ENCODE peak calls at places on chromosomes 3 and 15, in nine cellular contexts. One of them, this sample, is unnamed. For H3K4me1 and H3K27me3, the result is how much of the 10 kb centered on the place peaks cover.

GRCh38 chr15:31487811-31488436 is 161.3 kb downstream of the KLF13 start:
- DNase-seq in ovary: no peak
- DNase-seq in tibial nerve: no peak
- DNase-seq in SJSA1: no peak
- DNase-seq in heart right ventricle: no peak
- DNase-seq in IMR-90: peak
- DNase-seq in PC-9: no peak
- DNase-seq in right atrium auricular region: peak
- DNase-seq in cardiac muscle cell: peak
- DNase-seq in this sample: no peak

GRCh38 chr3:141646760-141647561 is 91.1 kb upstream of the RNF7 start:
- DNase-seq in IMR-90: peak
- DNase-seq in PC-9: peak
- DNase-seq in SJSA1: peak
- DNase-seq in right atrium auricular region: no peak
- DNase-seq in tibial nerve: peak
- DNase-seq in heart right ventricle: peak
- DNase-seq in cardiac muscle cell: peak
- DNase-seq in ovary: peak
- DNase-seq in this sample: peak

GRCh38 chr15:76286231-76286879 is 24.9 kb downstream of the ETFA start:
- DNase-seq in ovary: no peak
- DNase-seq in tibial nerve: no peak
- DNase-seq in cardiac muscle cell: no peak
- DNase-seq in PC-9: no peak
- DNase-seq in heart right ventricle: no peak
- DNase-seq in SJSA1: no peak
- DNase-seq in right atrium auricular region: no peak
- DNase-seq in IMR-90: peak
- DNase-seq in this sample: no peak

GRCh38 chr15:50181206-50181982 is 602 bp upstream of the SLC27A2 start:
- DNase-seq in right atrium auricular region: no peak
- DNase-seq in heart right ventricle: no peak
- DNase-seq in PC-9: no peak
- DNase-seq in ovary: no peak
- DNase-seq in IMR-90: no peak
- DNase-seq in SJSA1: no peak
- DNase-seq in cardiac muscle cell: no peak
- DNase-seq in tibial nerve: no peak
- DNase-seq in this sample: no peak

GRCh38 chr15:41899854-41900442 is 6.1 kb upstream of the SPTBN5 start:
- DNase-seq in tibial nerve: no peak
- DNase-seq in ovary: no peak
- DNase-seq in right atrium auricular region: no peak
- DNase-seq in SJSA1: no peak
- DNase-seq in heart right ventricle: no peak
- DNase-seq in IMR-90: no peak
- DNase-seq in cardiac muscle cell: no peak
- DNase-seq in PC-9: no peak
- DNase-seq in this sample: no peak

GRCh38 chr3:112445839-112446238 is 53.4 kb downstream of the BTLA start:
- DNase-seq in heart right ventricle: no peak
- DNase-seq in tibial nerve: no peak
- DNase-seq in right atrium auricular region: no peak
- DNase-seq in ovary: no peak
- DNase-seq in SJSA1: no peak
- DNase-seq in cardiac muscle cell: peak
- DNase-seq in PC-9: no peak
- DNase-seq in IMR-90: no peak
- DNase-seq in this sample: no peak

GRCh38 chr3:139654637-139655365 is 23.0 kb downstream of the NMNAT3 start:
- DNase-seq in SJSA1: no peak
- DNase-seq in tibial nerve: no peak
- DNase-seq in cardiac muscle cell: no peak
- DNase-seq in PC-9: no peak
- DNase-seq in ovary: no peak
- DNase-seq in right atrium auricular region: no peak
- DNase-seq in IMR-90: no peak
- DNase-seq in heart right ventricle: no peak
- DNase-seq in this sample: no peak

GRCh38 chr15:59825926-59826325 is 136.8 kb upstream of the BNIP2 start:
- DNase-seq in cardiac muscle cell: no peak
- DNase-seq in PC-9: peak
- DNase-seq in right atrium auricular region: no peak
- DNase-seq in SJSA1: peak
- DNase-seq in IMR-90: no peak
- DNase-seq in ovary: no peak
- DNase-seq in heart right ventricle: no peak
- DNase-seq in tibial nerve: no peak
- DNase-seq in this sample: no peak

GRCh38 chr3:128468285-128468790 is 1.6 kb upstream of the DNAJB8 start:
- DNase-seq in ovary: no peak
- DNase-seq in PC-9: no peak
- DNase-seq in IMR-90: no peak
- DNase-seq in right atrium auricular region: no peak
- DNase-seq in tibial nerve: no peak
- DNase-seq in heart right ventricle: no peak
- DNase-seq in SJSA1: no peak
- DNase-seq in cardiac muscle cell: no peak
- DNase-seq in this sample: no peak

GRCh38 chr3:23169551-23169950 is 33.6 kb upstream of the UBE2E2 start:
- DNase-seq in tibial nerve: no peak
- DNase-seq in right atrium auricular region: no peak
- DNase-seq in SJSA1: no peak
- DNase-seq in ovary: no peak
- DNase-seq in PC-9: no peak
- DNase-seq in heart right ventricle: no peak
- DNase-seq in cardiac muscle cell: no peak
- DNase-seq in IMR-90: no peak
- DNase-seq in this sample: no peak

GRCh38 chr15:59165726-59166125 is 40.9 kb upstream of the LDHAL6B start:
- DNase-seq in right atrium auricular region: no peak
- DNase-seq in heart right ventricle: no peak
- DNase-seq in ovary: no peak
- DNase-seq in PC-9: no peak
- DNase-seq in IMR-90: no peak
- DNase-seq in SJSA1: no peak
- DNase-seq in tibial nerve: no peak
- DNase-seq in cardiac muscle cell: peak
- DNase-seq in this sample: no peak

GRCh38 chr3:152315623-152316022 is 46.9 kb downstream of the MBNL1 start:
- DNase-seq in ovary: no peak
- DNase-seq in right atrium auricular region: no peak
- DNase-seq in SJSA1: no peak
- DNase-seq in heart right ventricle: no peak
- DNase-seq in tibial nerve: no peak
- DNase-seq in IMR-90: no peak
- DNase-seq in PC-9: no peak
- DNase-seq in cardiac muscle cell: peak
- DNase-seq in this sample: no peak
- H3K4me1 ChIP-seq in ovary: under half
- H3K4me1 ChIP-seq in right atrium auricular region: under half
- H3K4me1 ChIP-seq in SJSA1: under half
- H3K4me1 ChIP-seq in heart right ventricle: half or more
- H3K4me1 ChIP-seq in tibial nerve: under half
- H3K4me1 ChIP-seq in IMR-90: under half
- H3K4me1 ChIP-seq in PC-9: under half
- H3K4me1 ChIP-seq in cardiac muscle cell: under half
- H3K4me1 ChIP-seq in this sample: under half

GRCh38 chr3:46580675-46581074 is 14.6 kb upstream of the LRRC2 start:
- DNase-seq in cardiac muscle cell: no peak
- DNase-seq in tibial nerve: no peak
- DNase-seq in SJSA1: no peak
- DNase-seq in IMR-90: no peak
- DNase-seq in right atrium auricular region: peak
- DNase-seq in ovary: no peak
- DNase-seq in PC-9: no peak
- DNase-seq in heart right ventricle: no peak
- DNase-seq in this sample: no peak
- H3K27me3 ChIP-seq in cardiac muscle cell: under half
- H3K27me3 ChIP-seq in tibial nerve: under half
- H3K27me3 ChIP-seq in SJSA1: under half
- H3K27me3 ChIP-seq in IMR-90: under half
- H3K27me3 ChIP-seq in right atrium auricular region: under half
- H3K27me3 ChIP-seq in ovary: under half
- H3K27me3 ChIP-seq in PC-9: under half
- H3K27me3 ChIP-seq in heart right ventricle: under half
- H3K27me3 ChIP-seq in this sample: under half

DNA sequence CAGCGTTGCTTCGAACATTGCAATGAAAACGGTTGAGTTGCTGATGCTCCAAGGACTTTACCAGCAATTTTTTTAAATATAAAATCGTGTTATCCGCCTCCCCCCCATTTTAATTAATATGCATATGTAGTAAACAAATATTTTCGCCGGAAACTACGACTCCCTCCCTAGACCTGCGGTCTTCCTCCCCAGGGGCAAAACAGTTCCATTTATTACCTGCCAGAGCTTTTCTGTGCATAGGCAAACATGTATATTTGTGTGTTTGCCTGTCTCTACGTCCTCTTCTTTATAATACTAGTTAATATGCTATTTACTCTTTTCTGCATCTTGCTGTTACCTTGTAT is 593 bp upstream of the RSL24D1 start:
- DNase-seq in cardiac muscle cell: no peak
- DNase-seq in tibial nerve: no peak
- DNase-seq in ovary: no peak
- DNase-seq in heart right ventricle: no peak
- DNase-seq in SJSA1: no peak
- DNase-seq in PC-9: no peak
- DNase-seq in right atrium auricular region: no peak
- DNase-seq in IMR-90: no peak
- DNase-seq in this sample: no peak
- H3K4me1 ChIP-seq in cardiac muscle cell: under half
- H3K4me1 ChIP-seq in tibial nerve: under half
- H3K4me1 ChIP-seq in ovary: under half
- H3K4me1 ChIP-seq in heart right ventricle: under half
- H3K4me1 ChIP-seq in SJSA1: under half
- H3K4me1 ChIP-seq in PC-9: under half
- H3K4me1 ChIP-seq in right atrium auricular region: under half
- H3K4me1 ChIP-seq in IMR-90: under half
- H3K4me1 ChIP-seq in this sample: under half

GRCh38 chr3:40885423-40885822 is 313.9 kb upstream of the CTNNB1 start:
- DNase-seq in cardiac muscle cell: no peak
- DNase-seq in ovary: no peak
- DNase-seq in SJSA1: no peak
- DNase-seq in PC-9: no peak
- DNase-seq in IMR-90: no peak
- DNase-seq in right atrium auricular region: no peak
- DNase-seq in tibial nerve: no peak
- DNase-seq in heart right ventricle: no peak
- DNase-seq in this sample: no peak
- H3K27me3 ChIP-seq in cardiac muscle cell: under half
- H3K27me3 ChIP-seq in ovary: under half
- H3K27me3 ChIP-seq in SJSA1: under half
- H3K27me3 ChIP-seq in PC-9: under half
- H3K27me3 ChIP-seq in IMR-90: under half
- H3K27me3 ChIP-seq in right atrium auricular region: under half
- H3K27me3 ChIP-seq in tibial nerve: under half
- H3K27me3 ChIP-seq in heart right ventricle: under half
- H3K27me3 ChIP-seq in this sample: under half

GRCh38 chr3:57064615-57065014 is 4.2 kb downstream of the SPATA12 start:
- DNase-seq in heart right ventricle: no peak
- DNase-seq in tibial nerve: no peak
- DNase-seq in ovary: no peak
- DNase-seq in IMR-90: no peak
- DNase-seq in SJSA1: no peak
- DNase-seq in PC-9: no peak
- DNase-seq in cardiac muscle cell: no peak
- DNase-seq in right atrium auricular region: no peak
- DNase-seq in this sample: no peak
- H3K4me1 ChIP-seq in heart right ventricle: under half
- H3K4me1 ChIP-seq in tibial nerve: under half
- H3K4me1 ChIP-seq in ovary: under half
- H3K4me1 ChIP-seq in IMR-90: under half
- H3K4me1 ChIP-seq in SJSA1: under half
- H3K4me1 ChIP-seq in PC-9: half or more
- H3K4me1 ChIP-seq in cardiac muscle cell: under half
- H3K4me1 ChIP-seq in right atrium auricular region: under half
- H3K4me1 ChIP-seq in this sample: under half

GRCh38 chr15:26032162-26032846 is 169.2 kb upstream of the ATP10A start:
- DNase-seq in PC-9: no peak
- DNase-seq in right atrium auricular region: no peak
- DNase-seq in heart right ventricle: no peak
- DNase-seq in SJSA1: no peak
- DNase-seq in ovary: no peak
- DNase-seq in tibial nerve: no peak
- DNase-seq in IMR-90: no peak
- DNase-seq in cardiac muscle cell: no peak
- DNase-seq in this sample: no peak

GRCh38 chr15:26038693-26039092 is 175.6 kb upstream of the ATP10A start:
- DNase-seq in right atrium auricular region: no peak
- DNase-seq in IMR-90: no peak
- DNase-seq in ovary: no peak
- DNase-seq in SJSA1: no peak
- DNase-seq in heart right ventricle: no peak
- DNase-seq in PC-9: no peak
- DNase-seq in tibial nerve: no peak
- DNase-seq in cardiac muscle cell: no peak
- DNase-seq in this sample: no peak

GRCh38 chr15:26037369-26037768 is 174.2 kb upstream of the ATP10A start:
- DNase-seq in ovary: no peak
- DNase-seq in heart right ventricle: no peak
- DNase-seq in PC-9: no peak
- DNase-seq in cardiac muscle cell: no peak
- DNase-seq in IMR-90: no peak
- DNase-seq in SJSA1: no peak
- DNase-seq in tibial nerve: no peak
- DNase-seq in right atrium auricular region: no peak
- DNase-seq in this sample: no peak
- H3K27me3 ChIP-seq in ovary: under half
- H3K27me3 ChIP-seq in heart right ventricle: under half
- H3K27me3 ChIP-seq in PC-9: under half
- H3K27me3 ChIP-seq in cardiac muscle cell: under half
- H3K27me3 ChIP-seq in IMR-90: under half
- H3K27me3 ChIP-seq in SJSA1: under half
- H3K27me3 ChIP-seq in tibial nerve: under half
- H3K27me3 ChIP-seq in right atrium auricular region: under half
- H3K27me3 ChIP-seq in this sample: under half

DNA sequence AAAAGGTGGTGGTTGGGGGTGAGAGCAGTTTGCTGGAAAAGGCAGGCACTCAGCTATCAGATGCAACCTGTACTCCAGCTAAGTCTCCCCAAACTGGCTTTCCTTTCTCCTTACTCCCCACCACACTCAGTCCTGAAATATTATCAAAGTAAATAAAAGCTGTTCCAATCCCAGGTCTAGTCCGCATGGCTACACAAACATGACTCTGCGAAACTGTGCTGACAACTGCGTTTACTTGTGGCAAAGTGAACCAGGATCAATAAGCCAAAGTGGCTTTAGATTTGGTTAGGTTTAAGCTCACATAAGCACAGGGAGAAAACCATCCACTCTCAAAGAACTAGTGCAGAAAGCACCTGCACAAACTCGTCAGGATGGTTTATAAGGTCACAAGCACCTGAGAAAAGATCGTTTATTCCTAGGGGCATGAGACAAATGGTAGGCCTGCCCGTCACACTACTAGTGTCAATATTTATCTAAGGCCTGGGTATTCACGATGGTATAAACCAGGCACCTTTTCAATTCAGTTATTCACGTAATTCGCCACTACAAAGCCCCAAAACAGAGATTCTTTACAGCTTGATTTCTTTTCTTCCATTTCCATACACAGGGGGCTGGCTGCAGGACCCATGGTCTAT is 25.3 kb downstream of the LRIG1 start:
- DNase-seq in right atrium auricular region: no peak
- DNase-seq in heart right ventricle: no peak
- DNase-seq in ovary: no peak
- DNase-seq in tibial nerve: no peak
- DNase-seq in SJSA1: no peak
- DNase-seq in PC-9: no peak
- DNase-seq in cardiac muscle cell: no peak
- DNase-seq in IMR-90: no peak
- DNase-seq in this sample: no peak
- H3K4me1 ChIP-seq in right atrium auricular region: under half
- H3K4me1 ChIP-seq in heart right ventricle: half or more
- H3K4me1 ChIP-seq in ovary: under half
- H3K4me1 ChIP-seq in tibial nerve: under half
- H3K4me1 ChIP-seq in SJSA1: under half
- H3K4me1 ChIP-seq in PC-9: under half
- H3K4me1 ChIP-seq in cardiac muscle cell: under half
- H3K4me1 ChIP-seq in IMR-90: under half
- H3K4me1 ChIP-seq in this sample: under half